ENCODE peak calls at places on chromosomes 16 and 17, in six cellular contexts. A, D, E, V, Z and B are unnamed samples.

GRCh38 chr17:13393841-13394710 is 207.7 kb downstream of the HS3ST3A1 start:
- DNase-seq in D (peak; percentile 87), Z (no peak), A (no peak), E (no peak), V (no peak), B (no peak)

GRCh38 chr17:70096861-70097260 is 21.8 kb downstream of the KCNJ16 start:
- DNase-seq in A (no peak), E (no peak), V (no peak), D (no peak), Z (no peak), B (no peak)

GRCh38 chr17:299546-299945 is 53.1 kb downstream of the RPH3AL start:
- DNase-seq in V (peak; percentile 63), D (no peak), E (peak; percentile 53), Z (no peak), A (no peak), B (no peak)

GRCh38 chr17:38333635-38334295 is 10.0 kb downstream of the GPR179 start:
- DNase-seq in V (peak; percentile 61), Z (no peak), D (peak; percentile 75), A (peak; percentile 59), E (no peak), B (no peak)

GRCh38 chr16:87930456-87930855 is 5.9 kb downstream of the CA5A start:
- DNase-seq in E (no peak), D (peak; percentile 23), V (no peak), Z (no peak), A (no peak), B (no peak)

GRCh38 chr17:77861981-77862645 is 96.4 kb upstream of the TNRC6C start:
- DNase-seq in V (no peak), A (no peak), E (no peak), Z (no peak), D (no peak), B (no peak)

GRCh38 chr17:72811976-72812687 is 280.4 kb downstream of the SLC39A11 start:
- DNase-seq in Z (no peak), A (no peak), D (no peak), V (no peak), E (no peak), B (no peak)

GRCh38 chr16:22232277-22233049 is 26.4 kb downstream of the EEF2K start:
- DNase-seq in Z (no peak), A (peak; percentile 87), V (no peak), E (peak; percentile 49), D (no peak), B (no peak)

GRCh38 chr16:67277294-67277998 is 1.9 kb upstream of the PLEKHG4 start:
- DNase-seq in D (no peak), Z (no peak), V (peak; percentile 60), E (no peak), A (peak; percentile 80), B (peak; percentile 91)

GRCh38 chr17:74272731-74273201 is 1.3 kb upstream of the DNAI2 start:
- DNase-seq in Z (no peak), A (no peak), D (no peak), E (no peak), V (no peak), B (no peak)

GRCh38 chr17:81003711-81004335 is 12.2 kb downstream of the CHMP6 start:
- DNase-seq in A (no peak), Z (no peak), D (no peak), V (peak; percentile 54), E (no peak), B (no peak)

GRCh38 chr17:72816406-72816805 is 276.1 kb downstream of the SLC39A11 start:
- DNase-seq in Z (no peak), E (no peak), A (no peak), D (no peak), V (no peak), B (no peak)

GRCh38 chr17:67594115-67594878 is 123.4 kb upstream of the NOL11 start:
- DNase-seq in E (no peak), D (no peak), A (no peak), Z (no peak), V (no peak), B (no peak)

GRCh38 chr17:78129385-78130079 is 977 bp upstream of the TMC6 start:
- DNase-seq in A (no peak), E (no peak), Z (no peak), V (no peak), D (no peak), B (no peak)

GRCh38 chr16:10859020-10859419 is 18.0 kb upstream of the CIITA start:
- DNase-seq in A (no peak), V (no peak), Z (no peak), D (no peak), E (no peak), B (no peak)

GRCh38 chr17:72922223-72922622 is 170.3 kb downstream of the SLC39A11 start:
- DNase-seq in V (no peak), E (no peak), D (no peak), Z (no peak), A (no peak), B (no peak)

GRCh38 chr17:72635034-72635654 is 457.3 kb downstream of the SLC39A11 start:
- DNase-seq in A (no peak), E (no peak), V (no peak), Z (no peak), D (no peak), B (no peak)

GRCh38 chr17:59365383-59365981 is 34.0 kb downstream of the YPEL2 start:
- DNase-seq in E (no peak), D (peak; percentile 88), A (no peak), V (no peak), Z (no peak), B (no peak)

GRCh38 chr17:59366773-59367656 is 35.6 kb downstream of the YPEL2 start:
- DNase-seq in D (peak; percentile 83), Z (no peak), E (peak; percentile 67), V (no peak), A (no peak), B (peak; percentile 81)

GRCh38 chr17:59368218-59368857 is 36.9 kb downstream of the YPEL2 start:
- DNase-seq in Z (no peak), V (no peak), D (no peak), E (no peak), A (no peak), B (no peak)

GRCh38 chr17:59367657-59368045 is 36.2 kb downstream of the YPEL2 start:
- DNase-seq in E (no peak), Z (no peak), V (no peak), D (no peak), A (no peak), B (no peak)

DNA sequence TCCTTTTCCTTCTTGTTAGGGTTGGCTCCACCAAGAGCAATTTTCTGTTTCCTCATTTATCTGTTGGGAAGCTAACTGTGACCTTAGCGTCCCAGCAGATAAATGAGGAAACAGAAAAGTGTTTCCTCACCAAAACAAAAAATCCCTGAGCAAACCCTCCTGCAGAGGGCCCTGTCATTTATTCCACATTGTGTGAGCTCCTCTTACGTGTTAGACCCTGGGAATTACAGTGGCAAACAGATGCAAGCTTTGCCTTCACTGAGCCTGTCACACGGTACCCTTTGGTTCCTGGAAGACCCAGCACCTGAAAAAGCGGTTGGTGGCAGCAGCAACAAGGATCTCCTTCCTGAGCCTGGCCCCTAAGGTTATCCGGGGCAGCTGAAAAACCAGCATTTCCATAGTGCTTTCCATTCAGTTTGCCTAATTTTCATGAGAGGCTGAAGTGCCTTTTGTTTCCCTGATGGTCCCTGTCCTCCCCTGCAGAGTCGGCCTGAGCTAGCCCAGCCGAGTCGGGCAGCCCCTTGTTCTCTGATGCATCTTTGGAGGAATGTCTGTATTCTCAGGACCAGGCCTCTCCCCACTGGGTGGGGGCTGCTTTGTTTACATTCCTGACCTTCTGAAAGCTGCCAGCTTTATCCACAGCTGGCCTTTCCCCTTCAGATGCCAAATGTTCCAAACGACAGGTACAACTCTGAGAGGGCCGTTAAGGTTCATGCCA is 34.7 kb downstream of the YPEL2 start:
- DNase-seq in E (no peak), Z (no peak), A (no peak), D (no peak), V (no peak), B (no peak)
- TF ChIP-seq CTCF in E (peak; percentile 8), Z (no peak), A (no peak), D (no peak), V (no peak), B (no peak)

DNA sequence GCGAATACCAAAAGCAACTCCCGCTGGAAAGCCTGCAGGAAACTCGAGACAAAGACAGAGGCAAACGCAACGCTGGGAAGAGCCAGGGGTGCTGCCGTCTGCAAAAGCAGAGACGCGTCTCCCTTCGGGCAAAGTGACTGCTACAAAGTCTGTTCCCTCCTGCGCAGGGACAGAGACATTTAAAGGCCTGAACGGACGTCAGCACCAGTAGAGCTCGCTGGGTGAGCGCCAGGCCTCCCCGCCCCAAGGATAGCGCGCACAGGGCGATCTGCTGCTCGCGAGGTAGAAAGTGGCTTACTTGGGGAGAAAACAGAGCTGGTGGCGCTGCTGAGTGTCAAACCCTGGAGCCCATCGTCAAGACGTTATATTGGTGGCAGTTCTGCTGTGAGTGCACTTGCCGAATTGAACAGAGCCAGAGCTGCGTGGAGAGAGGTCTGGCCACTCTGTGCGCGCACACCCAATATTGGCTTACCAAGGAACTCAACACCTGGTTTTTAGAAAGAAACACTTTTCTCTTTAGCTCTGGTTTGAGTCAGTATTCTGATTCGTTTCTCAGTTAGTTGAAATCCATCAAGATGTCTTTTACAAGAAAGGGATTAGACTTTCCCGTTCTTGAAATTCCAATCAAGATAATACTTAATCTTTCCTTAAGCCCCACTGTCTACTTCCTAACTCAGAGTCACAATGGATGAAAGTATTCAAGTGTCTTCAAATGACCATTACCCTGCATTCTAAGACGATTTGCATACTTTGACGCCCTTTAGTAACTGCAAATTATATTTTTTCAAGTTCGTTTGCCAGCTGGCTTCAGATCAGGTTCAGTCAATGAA is 190.1 kb downstream of the USP22 start:
- DNase-seq in E (peak; percentile 72), D (peak; percentile 69), A (no peak), V (no peak), Z (no peak), B (no peak)
- H3K27ac ChIP-seq in E (no peak overlapping the region), D (no peak overlapping the region), A (no peak overlapping the region), V (no peak overlapping the region), Z (no peak overlapping the region), B (no peak overlapping the region)

DNA sequence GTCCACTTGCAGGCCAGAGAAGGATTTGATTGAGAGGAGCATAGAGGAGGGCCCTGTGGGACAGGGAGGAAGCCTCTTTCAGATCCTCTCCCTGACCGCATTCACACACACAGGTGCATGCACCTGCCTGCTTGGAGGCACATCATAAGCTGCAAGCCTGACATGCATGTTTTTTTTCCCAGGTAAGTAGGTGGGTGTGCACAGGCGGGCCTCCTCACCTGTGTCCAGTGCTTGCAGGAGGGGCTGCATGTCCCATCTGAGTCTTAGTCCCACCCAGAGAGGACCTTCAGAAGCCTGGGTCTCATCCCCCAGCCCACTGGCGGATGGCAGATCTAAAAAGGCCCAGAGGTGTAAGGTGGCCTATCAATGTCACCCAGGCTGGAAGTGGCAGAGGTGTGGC is 130.8 kb downstream of the TMEM132E start:
- DNase-seq in A (no peak), Z (no peak), D (no peak), V (no peak), E (no peak), B (no peak)
- TF ChIP-seq CTCF in A (no peak), Z (no peak), D (no peak), V (no peak), E (no peak), B (no peak)

GRCh38 chr17:4506892-4507291 is 8.2 kb downstream of the SPNS2 start:
- DNase-seq in V (no peak), E (no peak), A (no peak), D (no peak), Z (no peak), B (no peak)

GRCh38 chr17:4508207-4508606 is 9.5 kb downstream of the SPNS2 start:
- DNase-seq in Z (no peak), D (no peak), E (no peak), V (no peak), A (no peak), B (no peak)

GRCh38 chr17:4507361-4508111 is 8.9 kb downstream of the SPNS2 start:
- DNase-seq in E (no peak), Z (no peak), D (no peak), A (no peak), V (no peak), B (no peak)

GRCh38 chr17:4505187-4505586 is 6.5 kb downstream of the SPNS2 start:
- DNase-seq in E (no peak), A (no peak), D (no peak), Z (no peak), V (no peak), B (no peak)

GRCh38 chr17:4506180-4506814 is 7.6 kb downstream of the SPNS2 start:
- DNase-seq in E (no peak), D (no peak), Z (no peak), A (no peak), V (no peak), B (no peak)
- H3K27ac ChIP-seq in E (no peak overlapping the region), D (no peak overlapping the region), Z (no peak overlapping the region), A (no peak overlapping the region), V (no peak overlapping the region), B (peak overlapping the region; percentile 87)